ENCODE peak calls at places on chromosomes 6 and 20, in seven cellular contexts. H is skeletal muscle cell; D is ovary; S is K562; B is keratinocyte; N is coronary artery; M is CD8-positive, alpha-beta memory T cell. P is an unnamed sample.

GRCh38 chr6:155832596-155832995 is 377.0 kb upstream of the NOX3 start:
- DNase-seq in D (no peak), H (no peak), B (no peak), M (no peak), N (no peak), S (no peak), P (no peak)

GRCh38 chr6:39365281-39366074 is 43.0 kb upstream of the KCNK16 start:
- DNase-seq in S (no peak), N (peak), H (no peak), M (no peak), B (no peak), D (no peak), P (no peak)

GRCh38 chr6:123967900-123968299 is 164.2 kb downstream of the NKAIN2 start:
- DNase-seq in H (no peak), M (no peak), D (no peak), N (no peak), S (no peak), B (no peak), P (no peak)

GRCh38 chr20:7490288-7490687 is 450.0 kb downstream of the HAO1 start:
- DNase-seq in S (no peak), N (no peak), M (no peak), D (no peak), H (no peak), B (no peak), P (no peak)

GRCh38 chr6:134117409-134117808 is 65.0 kb upstream of the SLC2A12 start:
- DNase-seq in N (no peak), M (no peak), D (no peak), S (no peak), B (no peak), H (peak), P (peak)

GRCh38 chr6:137903933-137904821 is 37.1 kb downstream of the TNFAIP3 start:
- DNase-seq in D (no peak), H (no peak), B (no peak), N (no peak), M (no peak), S (peak), P (no peak)

GRCh38 chr6:105373481-105373880 is 29.4 kb downstream of the PREP start:
- DNase-seq in H (no peak), S (no peak), N (no peak), M (no peak), D (no peak), B (no peak), P (no peak)

GRCh38 chr6:87789198-87789899 is 87.3 kb upstream of the AKIRIN2 start:
- DNase-seq in B (no peak), N (no peak), S (no peak), H (peak), D (no peak), M (no peak), P (no peak)

GRCh38 chr6:131574133-131574532 is 1.1 kb downstream of the ARG1 start:
- DNase-seq in B (no peak), M (no peak), H (no peak), D (no peak), N (no peak), S (no peak), P (no peak)
- H3K4me3 ChIP-seq in B (no peak), M (no peak), H (no peak), D (no peak), N (no peak), S (no peak), P (no peak)

DNA sequence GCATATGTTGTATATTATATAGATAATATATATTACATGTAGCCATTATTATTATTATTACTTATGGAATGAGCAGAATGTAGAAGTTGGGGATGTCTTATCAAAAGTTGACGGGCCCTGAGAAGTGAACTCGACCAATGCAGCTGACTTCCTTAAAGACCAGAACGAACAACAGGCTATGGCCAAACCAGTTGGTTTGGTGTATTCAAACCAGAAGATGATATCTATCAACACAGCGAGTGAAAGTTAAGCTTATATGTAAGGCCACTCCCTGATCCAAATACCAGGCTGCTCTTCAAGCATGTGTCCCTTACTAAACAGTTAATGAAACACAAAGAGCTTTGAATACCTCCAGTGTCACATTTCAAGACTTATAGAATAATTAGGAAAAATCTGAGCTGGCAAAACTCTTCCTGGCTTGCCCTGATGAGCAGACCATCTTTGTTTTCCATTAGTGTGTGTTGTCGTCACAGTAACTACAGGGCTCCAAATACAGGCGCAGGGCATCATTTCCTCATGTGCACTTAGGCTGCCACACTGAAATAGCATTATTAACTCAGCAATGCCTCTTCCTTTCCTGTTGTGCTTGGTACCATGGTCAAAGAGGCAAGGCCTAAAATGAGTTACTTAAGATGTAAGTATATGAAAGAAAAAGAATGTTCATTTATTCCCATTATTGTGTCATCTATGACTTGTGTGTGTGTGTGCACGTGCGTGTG is 6.6 kb downstream of the FILIP1 start:
- DNase-seq in H (no peak), M (no peak), B (no peak), S (no peak), N (no peak), D (no peak), P (no peak)
- H3K4me3 ChIP-seq in H (no peak), M (no peak), B (no peak), S (no peak), N (no peak), D (no peak), P (no peak)

DNA sequence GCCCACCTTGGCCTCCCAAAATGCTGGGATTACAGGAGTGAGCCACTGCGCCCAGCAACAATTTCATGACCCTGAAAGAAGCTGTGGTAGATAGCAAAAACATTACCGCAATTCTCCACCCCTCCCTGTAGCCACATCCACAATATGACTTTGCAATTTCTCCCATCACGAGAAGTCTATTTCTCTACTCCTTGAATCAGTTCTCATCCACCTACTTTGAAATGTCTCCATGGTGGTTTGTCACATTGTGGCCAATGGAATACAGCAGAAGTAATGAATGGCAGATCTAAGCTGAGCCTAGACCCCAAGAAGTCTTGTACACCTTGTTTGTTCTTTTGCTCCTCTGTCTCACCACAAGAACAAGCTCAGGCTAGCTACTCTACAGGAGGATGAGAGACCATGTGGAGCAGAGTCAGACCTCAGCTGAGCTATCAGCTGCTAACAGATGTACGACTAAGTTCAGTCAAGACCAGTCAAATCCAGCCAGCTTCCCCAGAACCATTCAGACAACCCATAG is 6.3 kb downstream of the OXT start:
- DNase-seq in S (peak), M (no peak), H (no peak), N (no peak), B (no peak), D (no peak), P (no peak)
- H3K4me3 ChIP-seq in S (peak), M (no peak), H (no peak), N (no peak), B (no peak), D (no peak), P (no peak)

GRCh38 chr6:136551103-136551502 is 881 bp upstream of the MAP7 start:
- DNase-seq in B (no peak), M (no peak), H (no peak), D (no peak), N (no peak), S (peak), P (no peak)
- H3K4me3 ChIP-seq in B (peak), M (no peak), H (peak), D (peak), N (no peak), S (peak), P (peak)

GRCh38 chr20:53646550-53646949 is 52.9 kb upstream of the ZNF217 start:
- DNase-seq in S (no peak), B (no peak), H (no peak), D (no peak), M (no peak), N (no peak), P (no peak)

GRCh38 chr20:53639647-53640440 is 46.2 kb upstream of the ZNF217 start:
- DNase-seq in H (no peak), D (no peak), S (no peak), B (no peak), M (no peak), N (no peak), P (no peak)

GRCh38 chr20:53645582-53645897 is 51.9 kb upstream of the ZNF217 start:
- DNase-seq in N (no peak), D (no peak), M (no peak), H (no peak), S (no peak), B (no peak), P (no peak)

GRCh38 chr20:53642196-53643030 is 48.8 kb upstream of the ZNF217 start:
- DNase-seq in H (peak), M (peak), B (no peak), D (no peak), N (no peak), S (peak), P (no peak)

DNA sequence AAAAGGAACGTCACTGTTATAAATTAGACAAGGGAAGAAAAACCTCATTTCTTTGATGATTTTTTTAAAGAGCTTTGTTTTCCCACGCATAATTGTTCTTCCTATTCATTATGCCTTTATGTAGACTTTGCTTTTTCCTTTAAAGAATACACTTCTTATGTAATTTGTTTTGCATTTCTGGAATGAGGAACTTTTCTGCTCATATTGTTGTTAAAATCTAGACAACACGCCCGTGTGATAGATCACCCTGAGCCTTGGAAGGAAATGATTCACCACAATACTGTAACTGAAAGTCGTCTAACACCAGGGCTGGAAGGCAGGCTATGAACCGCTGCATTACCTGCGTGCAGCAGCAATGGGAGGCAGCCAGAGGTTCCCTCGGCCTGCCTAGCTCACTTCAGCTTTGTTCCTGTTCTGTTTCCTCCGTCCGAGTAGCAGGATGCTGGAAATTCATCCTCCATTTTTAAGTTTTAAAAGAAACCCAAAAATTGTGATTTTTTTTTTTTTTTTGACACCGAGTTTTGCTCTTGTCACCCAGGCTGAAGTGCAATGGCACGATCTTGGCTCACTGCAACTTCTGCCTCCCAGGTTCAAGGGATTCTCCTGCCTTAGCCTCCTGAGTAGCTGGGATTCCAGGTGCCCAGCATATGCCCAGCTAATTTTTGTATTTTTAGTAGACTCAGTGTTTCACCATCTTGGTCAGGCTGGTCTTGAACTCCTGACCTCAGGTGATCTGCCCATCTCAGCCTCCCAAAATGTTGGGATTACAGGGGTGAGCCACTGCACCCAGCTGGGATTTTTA is 49.6 kb upstream of the ZNF217 start:
- DNase-seq in S (peak), N (no peak), D (no peak), B (no peak), H (peak), M (peak), P (no peak)
- H3K4me3 ChIP-seq in S (no peak), N (no peak), D (no peak), B (peak), H (peak), M (peak), P (no peak)

GRCh38 chr6:28537509-28538140 is 11.9 kb downstream of the GPX5 start:
- DNase-seq in N (no peak), M (no peak), S (no peak), B (peak), D (no peak), H (no peak), P (no peak)
- H3K4me3 ChIP-seq in N (no peak), M (no peak), S (no peak), B (peak), D (no peak), H (peak), P (peak)

GRCh38 chr6:36510365-36510764 is 36.9 kb downstream of the STK38 start:
- DNase-seq in B (no peak), M (no peak), N (no peak), H (no peak), D (no peak), S (no peak), P (no peak)
- H3K4me3 ChIP-seq in B (no peak), M (no peak), N (no peak), H (no peak), D (no peak), S (no peak), P (no peak)

GRCh38 chr6:13924949-13925881 is at the start of gene RNF182:
- DNase-seq in B (no peak), H (no peak), S (peak), N (no peak), M (no peak), D (no peak), P (no peak)

GRCh38 chr6:13922750-13923149 is 2.0 kb upstream of the RNF182 start:
- DNase-seq in H (no peak), S (no peak), N (no peak), B (no peak), D (no peak), M (no peak), P (no peak)

GRCh38 chr6:13926378-13926777 is 1.6 kb downstream of the RNF182 start:
- DNase-seq in S (no peak), B (no peak), N (no peak), M (no peak), D (no peak), H (no peak), P (no peak)

GRCh38 chr6:13924146-13924948 is 405 bp upstream of the RNF182 start:
- DNase-seq in H (no peak), D (peak), S (peak), N (no peak), M (peak), B (no peak), P (no peak)

DNA sequence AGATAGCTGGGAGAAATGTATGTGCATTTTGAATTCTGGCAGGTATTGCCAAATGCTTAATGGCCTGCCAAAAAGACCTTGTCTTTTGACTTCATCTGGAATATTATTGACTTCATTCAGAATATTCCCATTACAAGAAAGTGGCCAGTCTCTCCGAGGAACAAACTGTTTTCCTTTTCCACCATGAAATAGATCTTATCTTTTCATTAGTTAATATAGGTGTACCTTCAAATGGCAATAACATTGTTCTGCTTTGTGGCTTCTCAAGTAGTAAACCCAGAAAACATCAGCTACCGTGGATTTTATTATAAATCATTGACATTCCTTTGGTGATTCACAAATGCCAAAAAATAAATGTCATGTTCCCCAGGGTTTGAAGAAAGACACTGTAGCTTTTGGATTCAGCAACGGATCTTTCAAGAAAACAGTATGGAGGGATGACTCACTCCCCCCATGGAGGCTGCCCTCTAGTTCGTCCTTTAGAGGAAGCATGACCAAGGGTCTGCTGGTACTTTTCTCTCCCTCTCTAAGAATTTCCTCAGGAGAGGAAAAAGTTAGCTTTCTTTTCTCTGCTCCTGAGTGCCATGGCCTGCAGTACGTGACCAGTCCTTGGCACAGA is 1.1 kb upstream of the RNF182 start:
- DNase-seq in N (no peak), D (no peak), B (no peak), S (peak), M (no peak), H (peak), P (no peak)
- H3K4me3 ChIP-seq in N (peak), D (no peak), B (no peak), S (peak), M (no peak), H (peak), P (peak)